ENCODE peak calls at places on chromosomes 11 and 22, in seven cellular contexts. Y is CD4-positive, alpha-beta memory T cell; B is stimulated activated CD8-positive, alpha-beta memory T cell treated with anti-CD3 and anti-CD28 coated beads, Interleukin-15, amount 100 ng/mL, for 4 hours; N is activated CD8-positive, alpha-beta memory T cell treated with anti-CD3 and anti-CD28 coated beads for 48 hours; X is non-pigmented ciliary epithelial cell; G is activated CD4-positive, CD25-positive, alpha-beta regulatory T cell; W is LoVo. L is an unnamed sample.
A peak's percentile ranks its signal among the peaks of the same experiment; 100 is the strongest.

GRCh38 chr11:10916674-10917073 is 58.8 kb upstream of the ZBED5 start:
- DNase-seq in Y (no peak), B (no peak), N (no peak), X (no peak), G (no peak), W (no peak), L (no peak)

GRCh38 chr11:62001450-62002178 is 34.2 kb upstream of the FTH1 start:
- DNase-seq in Y (no peak), B (no peak), N (no peak), X (no peak), G (no peak), W (peak; percentile 65), L (no peak)

GRCh38 chr22:45688606-45689080 is 17.0 kb downstream of the ATXN10 start:
- DNase-seq in Y (no peak), B (no peak), N (no peak), X (no peak), G (no peak), W (peak; percentile 84), L (peak; percentile 30)

GRCh38 chr11:117418685-117419084 is 91.0 kb downstream of the CEP164 start:
- DNase-seq in Y (no peak), B (no peak), N (no peak), X (no peak), G (no peak), W (no peak), L (no peak)

GRCh38 chr22:21734540-21735197 is 925 bp downstream of the YPEL1 start:
- DNase-seq in Y (no peak), B (no peak), N (no peak), X (no peak), G (no peak), W (no peak), L (no peak)

GRCh38 chr11:11975201-11976092 is 33.0 kb downstream of the DKK3 start:
- DNase-seq in Y (no peak), B (no peak), N (no peak), X (no peak), G (no peak), W (peak; percentile 22), L (no peak)

GRCh38 chr22:20031732-20032406 is 11.0 kb downstream of the TANGO2 start:
- DNase-seq in Y (peak; percentile 55), B (no peak), N (no peak), X (no peak), G (no peak), W (peak; percentile 15), L (no peak)

GRCh38 chr11:77407613-77408012 is 66.3 kb downstream of the PAK1 start:
- DNase-seq in Y (no peak), B (no peak), N (no peak), X (peak; percentile 62), G (no peak), W (peak; percentile 83), L (no peak)

GRCh38 chr11:70556884-70557741 is 158.8 kb downstream of the CTTN start:
- DNase-seq in Y (no peak), B (no peak), N (no peak), X (no peak), G (no peak), W (peak; percentile 58), L (no peak)

GRCh38 chr22:17569971-17570511 is 6.7 kb downstream of the SLC25A18 start:
- DNase-seq in Y (no peak), B (no peak), N (no peak), X (no peak), G (no peak), W (no peak), L (no peak)

GRCh38 chr11:13691296-13691899 is 22.9 kb downstream of the FAR1 start:
- DNase-seq in Y (no peak), B (no peak), N (no peak), X (no peak), G (no peak), W (no peak), L (no peak)